ENCODE peak calls at places on chromosomes 1 and 21, in five cellular contexts. X is A549, A is IMR-90, I is K562, Z is GM12878. L is an unnamed sample.
A peak's percentile ranks its signal among the peaks of the same experiment; 100 is the strongest.

GRCh38 chr1:25128168-25128621 is 104.1 kb downstream of the SYF2 start:
- DNase-seq in X (no peak), A (no peak), Z (no peak), I (no peak), L (no peak)

GRCh38 chr1:29629401-29629800 is 393.1 kb downstream of the PTPRU start:
- DNase-seq in I (no peak), A (no peak), Z (no peak), X (no peak), L (no peak)

GRCh38 chr1:183281039-183281438 is 95.0 kb downstream of the LAMC2 start:
- DNase-seq in Z (no peak), X (peak; percentile 36), A (peak; percentile 49), I (no peak), L (no peak)

GRCh38 chr1:244730153-244730933 is 77.4 kb downstream of the DESI2 start:
- DNase-seq in A (peak; percentile 49), X (peak; percentile 35), Z (no peak), I (no peak), L (peak; percentile 79)

GRCh38 chr21:26513212-26513611 is 59.9 kb downstream of the CYYR1 start:
- DNase-seq in I (no peak), Z (no peak), A (no peak), X (no peak), L (no peak)

GRCh38 chr1:190444464-190444863 is 33.2 kb downstream of the BRINP3 start:
- DNase-seq in A (no peak), I (no peak), X (no peak), Z (no peak), L (no peak)

GRCh38 chr1:3001471-3002348 is 19.6 kb upstream of the ACTRT2 start:
- DNase-seq in A (no peak), I (no peak), Z (no peak), X (no peak), L (no peak)

GRCh38 chr1:109509176-109510134 is at the start of gene AMIGO1:
- DNase-seq in Z (no peak), X (peak; percentile 9), I (peak; percentile 87), A (peak; percentile 43), L (peak; percentile 94)

GRCh38 chr1:172449012-172449584 is 5.2 kb upstream of the PIGC start:
- DNase-seq in I (no peak), Z (no peak), X (peak; percentile 85), A (no peak), L (no peak)

GRCh38 chr1:94924967-94925366 is 1.9 kb downstream of the CNN3 start:
- DNase-seq in X (no peak), Z (no peak), I (no peak), A (peak; percentile 44), L (no peak)

GRCh38 chr1:24830680-24831272 is 85.5 kb downstream of the CLIC4 start:
- DNase-seq in X (peak; percentile 68), A (peak; percentile 79), Z (no peak), I (peak; percentile 52), L (peak; percentile 53)

GRCh38 chr21:14734191-14734590 is 188.1 kb upstream of the SAMSN1 start:
- DNase-seq in I (no peak), A (no peak), X (no peak), Z (no peak), L (no peak)

GRCh38 chr1:221032616-221033342 is 153.5 kb downstream of the HLX start:
- DNase-seq in X (no peak), A (no peak), I (no peak), Z (no peak), L (no peak)

GRCh38 chr1:114116086-114116485 is 37.6 kb downstream of the SYT6 start:
- DNase-seq in Z (no peak), A (no peak), I (no peak), X (no peak), L (no peak)

GRCh38 chr1:155128755-155129473 is 1.2 kb downstream of the EFNA1 start:
- DNase-seq in X (peak; percentile 42), A (no peak), Z (no peak), I (no peak), L (peak; percentile 64)

DNA sequence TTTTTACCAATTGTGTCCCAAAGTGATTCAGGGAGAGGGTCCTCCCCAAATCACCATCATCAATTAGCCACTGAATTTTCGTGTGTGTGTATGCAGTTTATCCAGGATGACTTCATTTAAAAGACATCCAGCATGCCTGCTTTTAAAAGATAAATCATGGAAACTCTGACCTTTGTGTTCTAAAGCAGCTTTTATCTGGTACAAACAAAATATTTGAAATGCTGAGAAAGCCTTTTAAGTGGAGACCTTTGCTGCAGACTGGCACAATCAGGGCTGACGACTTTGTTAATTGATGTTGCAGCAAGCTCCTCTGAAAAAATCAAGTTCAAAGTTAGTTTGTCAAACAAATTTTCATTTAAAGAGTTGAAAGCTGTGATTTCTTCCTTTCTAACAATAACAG is 104.7 kb downstream of the PCP4 start:
- DNase-seq in I (no peak), Z (no peak), X (no peak), A (no peak), L (no peak)
- TF ChIP-seq RCOR1 in I (no peak), Z (no peak), X (no peak), A (no peak), L (no peak)

GRCh38 chr1:247769603-247770002 is 9.2 kb upstream of the OR1C1 start:
- DNase-seq in X (no peak), I (no peak), Z (no peak), A (no peak), L (no peak)
- TF ChIP-seq RCOR1 in X (no peak), I (no peak), Z (no peak), A (no peak), L (no peak)

GRCh38 chr1:14189381-14189780 is 409.1 kb upstream of the KAZN start:
- DNase-seq in X (no peak), I (no peak), A (no peak), Z (no peak), L (no peak)
- TF ChIP-seq RCOR1 in X (no peak), I (no peak), A (no peak), Z (no peak), L (no peak)

GRCh38 chr1:50427086-50427817 is 4.0 kb upstream of the DMRTA2 start:
- DNase-seq in I (no peak), A (no peak), Z (no peak), X (no peak), L (peak; percentile 58)

GRCh38 chr1:50426702-50427085 is 3.5 kb upstream of the DMRTA2 start:
- DNase-seq in Z (no peak), I (no peak), X (no peak), A (no peak), L (peak; percentile 52)

GRCh38 chr1:50430010-50430405 is 6.8 kb upstream of the DMRTA2 start:
- DNase-seq in I (no peak), Z (no peak), X (no peak), A (no peak), L (no peak)

GRCh38 chr1:50426108-50426700 is 3.0 kb upstream of the DMRTA2 start:
- DNase-seq in I (no peak), X (no peak), Z (no peak), A (no peak), L (peak; percentile 36)

DNA sequence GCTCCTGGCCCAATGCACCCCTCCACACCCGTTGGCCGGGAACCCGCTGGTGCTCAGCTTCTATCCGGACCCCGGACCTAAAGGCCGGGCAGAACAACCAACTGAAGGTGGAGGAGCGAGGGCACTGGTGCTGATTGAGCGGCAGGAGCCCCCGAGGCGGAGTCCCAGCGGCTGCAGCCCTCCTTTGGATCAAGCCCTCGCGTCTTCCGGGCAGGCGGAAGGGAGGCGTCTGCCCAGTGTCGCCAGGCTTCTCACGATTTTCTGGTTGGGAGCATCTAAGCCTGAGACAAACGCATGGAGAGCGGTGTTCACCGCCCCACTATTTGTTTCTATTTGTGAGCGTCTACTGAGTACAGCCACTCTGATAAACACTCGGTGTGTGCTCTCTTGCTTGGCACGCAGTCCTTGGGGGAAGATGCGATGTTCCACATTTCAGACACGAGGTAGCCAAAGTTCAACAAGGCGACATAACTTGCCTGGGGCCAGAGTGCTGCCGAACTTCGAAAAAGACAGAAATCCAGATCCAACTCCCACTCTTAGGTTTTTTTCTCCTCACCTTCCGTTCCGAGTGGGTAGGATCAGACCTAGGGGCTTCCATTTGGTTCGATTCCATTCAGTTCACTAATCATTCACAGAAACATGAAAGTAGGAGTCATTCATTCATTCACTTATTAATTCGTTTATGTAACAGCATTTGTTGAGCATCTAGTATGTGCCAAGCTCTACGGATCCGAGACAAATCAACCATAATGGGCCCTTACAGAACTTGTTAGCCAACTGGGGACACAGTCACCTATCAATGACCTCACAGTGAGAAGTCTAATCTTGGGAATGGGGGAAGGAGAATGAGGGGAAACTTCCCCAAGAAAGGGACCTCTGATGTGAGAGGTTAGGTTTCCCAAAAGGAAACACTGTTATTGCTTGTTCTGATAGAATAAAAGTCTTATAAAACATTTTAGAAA is 4.9 kb upstream of the DMRTA2 start:
- DNase-seq in A (no peak), Z (no peak), X (no peak), I (no peak), L (peak; percentile 56)
- TF ChIP-seq RCOR1 in A (no peak), Z (no peak), X (no peak), I (no peak), L (no peak)

DNA sequence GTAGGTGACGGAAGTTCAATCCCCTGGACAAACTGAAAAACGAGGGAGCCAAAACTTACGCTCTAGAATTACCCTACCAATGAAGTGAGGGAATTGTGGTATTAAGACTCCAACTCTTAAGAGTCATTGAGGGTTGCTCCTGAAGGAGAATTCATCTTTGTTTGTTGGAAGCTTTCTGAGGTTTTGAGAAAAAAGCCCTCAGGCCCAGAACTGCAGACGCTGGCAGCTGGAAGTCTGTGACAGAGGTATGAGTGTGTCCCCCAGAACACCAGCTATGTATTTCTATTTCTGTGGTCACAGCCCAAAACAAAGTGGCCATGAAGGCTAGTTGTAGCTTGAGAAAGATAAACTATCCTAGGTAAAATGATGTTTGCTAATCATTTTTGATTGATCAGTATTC is 438.8 kb upstream of the B3GALT2 start:
- DNase-seq in X (no peak), Z (no peak), I (no peak), A (no peak), L (no peak)
- TF ChIP-seq RCOR1 in X (no peak), Z (no peak), I (no peak), A (no peak), L (no peak)

DNA sequence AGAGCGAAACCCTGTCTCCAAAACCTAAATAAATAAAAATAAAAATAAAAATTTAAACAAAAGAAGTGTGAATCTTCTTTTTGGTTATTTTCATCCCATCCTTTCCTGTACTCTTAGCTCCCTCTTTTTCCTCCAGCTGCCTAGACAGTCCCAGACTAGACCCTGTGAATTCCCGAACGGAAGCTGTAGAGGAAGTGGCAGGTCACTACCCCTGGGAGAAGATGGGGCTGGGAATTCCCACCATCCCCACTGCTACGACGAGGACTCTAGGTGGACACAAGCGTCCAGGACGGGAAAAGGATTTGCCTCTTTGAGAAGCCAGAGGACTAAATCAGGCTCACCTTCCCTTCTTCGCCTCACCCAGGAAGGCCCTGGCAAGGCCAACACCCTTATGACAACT is 12.6 kb downstream of the RHBDL2 start:
- DNase-seq in I (no peak), X (no peak), Z (no peak), A (no peak), L (no peak)
- TF ChIP-seq RCOR1 in I (no peak), X (no peak), Z (no peak), A (no peak), L (no peak)

DNA sequence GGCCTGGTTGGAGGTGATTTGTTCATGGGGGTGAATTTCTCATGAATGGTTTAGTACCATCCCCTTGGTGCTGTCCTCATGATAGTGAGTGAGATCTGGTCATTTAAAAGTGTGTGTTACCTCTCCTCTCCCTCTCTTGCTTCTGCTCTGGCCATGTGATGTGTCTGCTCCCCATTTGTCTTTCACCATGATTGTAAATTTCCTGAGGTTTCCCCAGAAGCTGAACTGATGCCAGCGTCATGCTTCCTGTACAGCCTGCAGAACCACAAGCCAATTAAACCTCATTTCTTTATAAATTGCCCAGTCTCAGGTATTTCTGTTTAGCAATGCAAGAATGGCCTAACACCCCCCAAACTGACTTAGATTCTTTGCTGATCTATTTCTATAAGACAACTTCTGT is 249.4 kb upstream of the B3GALT2 start:
- DNase-seq in I (no peak), X (no peak), Z (no peak), A (no peak), L (no peak)
- TF ChIP-seq RCOR1 in I (no peak), X (no peak), Z (no peak), A (no peak), L (no peak)

GRCh38 chr1:200724064-200724463 is 14.6 kb upstream of the CAMSAP2 start:
- DNase-seq in X (no peak), A (peak; percentile 27), Z (no peak), I (no peak), L (no peak)
- TF ChIP-seq RCOR1 in X (no peak), A (no peak), Z (no peak), I (no peak), L (no peak)

L was measured in SK-N-SH.